ENCODE peak calls at places on chromosomes 7 and 10, in seven cellular contexts. S is K562, D is H1, L is SK-N-SH, H is GM12878, R is GM12892, B is HepG2. M is an unnamed sample.

GRCh38 chr7:155007947-155008346 is 5.0 kb upstream of the PAXIP1 start:
- DNase-seq in S (peak), D (no peak), L (peak), H (no peak), R (no peak), B (peak), M (no peak)

GRCh38 chr7:603152-603941 is 83.7 kb upstream of the PDGFA start:
- DNase-seq in S (peak), D (no peak), L (no peak), H (no peak), R (no peak), B (no peak), M (no peak)

GRCh38 chr10:78395162-78395561 is 361.5 kb downstream of the RPS24 start:
- DNase-seq in S (no peak), D (no peak), L (no peak), H (no peak), R (no peak), B (no peak), M (no peak)

GRCh38 chr7:106571563-106571962 is 89.4 kb downstream of the CCDC71L start:
- DNase-seq in S (no peak), D (no peak), L (no peak), H (no peak), R (no peak), B (no peak), M (no peak)

GRCh38 chr10:80599424-80599847 is 61.7 kb downstream of the SH2D4B start:
- DNase-seq in S (peak), D (peak), L (peak), H (peak), R (no peak), B (peak), M (peak)

GRCh38 chr7:112868609-112869008 is 78.4 kb upstream of the TMEM168 start:
- DNase-seq in S (no peak), D (no peak), L (no peak), H (no peak), R (no peak), B (no peak), M (no peak)

GRCh38 chr7:127765150-127765549 is 113.2 kb downstream of the SND1 start:
- DNase-seq in S (no peak), D (no peak), L (no peak), H (no peak), R (no peak), B (no peak), M (no peak)

GRCh38 chr10:667096-667495 is 22.4 kb downstream of the DIP2C start:
- DNase-seq in S (no peak), D (peak), L (no peak), H (no peak), R (no peak), B (no peak), M (no peak)

GRCh38 chr10:102394801-102395676 is 466 bp upstream of the NFKB2 start:
- DNase-seq in S (peak), D (peak), L (peak), H (peak), R (peak), B (peak), M (peak)

DNA sequence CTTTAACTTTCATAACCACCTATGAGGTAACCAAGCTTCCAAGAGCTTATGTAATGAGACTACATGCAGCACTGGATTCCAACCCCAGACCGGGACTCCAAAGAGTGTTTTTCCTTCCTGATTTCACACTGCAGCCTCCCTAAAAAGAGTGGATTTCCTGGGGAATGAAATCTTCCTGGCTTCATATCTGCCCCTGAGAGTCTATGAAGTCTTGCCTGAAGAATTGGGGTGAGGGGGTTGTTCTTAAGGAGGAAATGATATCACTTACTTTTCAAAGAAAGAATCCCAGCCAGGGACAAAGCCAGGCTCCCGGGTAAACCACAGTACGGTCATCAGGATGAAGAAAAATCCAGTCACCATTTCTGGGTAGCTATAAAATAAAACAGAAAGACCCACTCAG is 29.7 kb downstream of the STMP1 start:
- DNase-seq in S (no peak), D (no peak), L (no peak), H (no peak), R (no peak), B (no peak), M (no peak)
- TF ChIP-seq TAF1 in S (no peak), D (no peak), L (no peak), H (no peak), R (no peak), B (no peak), M (no peak)

GRCh38 chr10:61846370-61847031 is 55.0 kb upstream of the ARID5B start:
- DNase-seq in S (no peak), D (no peak), L (no peak), H (no peak), R (no peak), B (no peak), M (no peak)

GRCh38 chr10:61847087-61847486 is 54.4 kb upstream of the ARID5B start:
- DNase-seq in S (no peak), D (no peak), L (no peak), H (no peak), R (no peak), B (no peak), M (no peak)

GRCh38 chr10:61844116-61844515 is 57.4 kb upstream of the ARID5B start:
- DNase-seq in S (no peak), D (no peak), L (no peak), H (no peak), R (no peak), B (no peak), M (no peak)

GRCh38 chr10:61845950-61846268 is 55.6 kb upstream of the ARID5B start:
- DNase-seq in S (no peak), D (no peak), L (no peak), H (no peak), R (no peak), B (no peak), M (no peak)

GRCh38 chr10:61845196-61845949 is 56.1 kb upstream of the ARID5B start:
- DNase-seq in S (peak), D (no peak), L (no peak), H (no peak), R (no peak), B (no peak), M (no peak)
- TF ChIP-seq POLR2AphosphoS5 in S (no peak), D (no peak), L (no peak), H (no peak), R (no peak), B (no peak), M (no peak)

GRCh38 chr10:129970404-129971364 is 6.6 kb upstream of the EBF3 start:
- DNase-seq in S (no peak), D (no peak), L (peak), H (no peak), R (no peak), B (no peak), M (no peak)
- TF ChIP-seq TAF1 in S (no peak), D (no peak), L (no peak), H (no peak), R (no peak), B (no peak), M (no peak)

GRCh38 chr7:23672033-23672432 is 8.0 kb upstream of the FAM221A start:
- DNase-seq in S (no peak), D (no peak), L (no peak), H (no peak), R (no peak), B (no peak), M (no peak)
- TF ChIP-seq POLR2AphosphoS5 in S (no peak), D (no peak), L (no peak), H (no peak), R (no peak), B (no peak), M (no peak)

GRCh38 chr7:149284343-149284742 is 22.3 kb downstream of the ZNF783 start:
- DNase-seq in S (no peak), D (no peak), L (no peak), H (no peak), R (no peak), B (no peak), M (peak)
- TF ChIP-seq TAF1 in S (no peak), D (no peak), L (no peak), H (no peak), R (no peak), B (no peak), M (no peak)

GRCh38 chr10:72088879-72089585 is 681 bp upstream of the SPOCK2 start:
- DNase-seq in S (no peak), D (peak), L (no peak), H (no peak), R (no peak), B (peak), M (no peak)

GRCh38 chr10:72089618-72090017 is 1.3 kb upstream of the SPOCK2 start:
- DNase-seq in S (no peak), D (no peak), L (no peak), H (no peak), R (no peak), B (no peak), M (no peak)

GRCh38 chr10:72087392-72087968 is 871 bp downstream of the SPOCK2 start:
- DNase-seq in S (no peak), D (peak), L (peak), H (no peak), R (peak), B (no peak), M (peak)

GRCh38 chr10:72086466-72087391 is 1.6 kb downstream of the SPOCK2 start:
- DNase-seq in S (no peak), D (peak), L (no peak), H (no peak), R (peak), B (peak), M (peak)

DNA sequence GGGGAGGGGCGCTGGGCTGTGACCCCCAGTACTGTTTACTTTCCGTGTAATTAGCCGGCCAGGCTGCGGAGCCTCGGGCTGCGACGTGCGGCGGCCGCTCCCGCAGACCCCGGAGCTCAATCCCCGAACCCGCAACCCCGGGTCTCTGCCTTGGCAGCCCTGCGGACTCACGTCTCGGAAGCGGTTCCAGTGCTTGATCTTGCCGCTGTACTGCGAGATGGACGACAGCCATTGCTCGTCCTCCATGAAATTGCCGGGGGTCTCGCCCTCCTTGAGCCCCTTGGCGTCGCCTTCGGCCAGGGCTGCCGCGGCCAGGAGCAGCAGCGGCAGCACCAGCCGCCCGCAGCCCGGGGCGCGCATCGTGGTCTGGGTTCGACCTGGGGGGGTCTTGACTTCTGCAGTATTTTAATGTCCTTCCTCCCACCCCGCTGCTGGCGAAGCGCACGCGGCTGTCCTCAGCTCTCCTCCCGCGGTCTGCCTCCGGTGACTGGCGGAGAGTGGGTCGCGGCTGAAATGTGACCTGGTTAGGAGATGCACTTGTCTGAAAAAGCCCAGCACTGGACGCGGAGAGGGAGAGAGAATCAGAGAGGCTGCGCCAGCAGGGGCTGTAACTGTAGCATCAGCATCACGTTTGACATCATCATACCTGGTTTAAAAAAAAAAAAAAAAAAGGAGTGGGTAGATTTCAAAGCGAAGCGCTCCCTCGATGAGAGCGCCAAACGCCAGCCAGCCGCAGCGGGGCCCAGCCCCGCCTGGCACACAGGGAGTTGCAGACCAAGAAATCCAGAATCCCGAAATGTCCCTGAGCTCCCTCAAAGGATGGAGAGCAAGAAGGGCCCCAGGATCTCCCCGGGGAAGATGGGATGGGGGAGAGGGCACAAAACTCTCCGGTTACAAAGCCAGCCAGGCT is at the start of gene SPOCK2:
- DNase-seq in S (no peak), D (peak), L (peak), H (no peak), R (peak), B (no peak), M (peak)
- TF ChIP-seq POLR2AphosphoS5 in S (no peak), D (no peak), L (no peak), H (no peak), R (no peak), B (no peak), M (no peak)